ENCODE peak calls at places on chromosomes 7 and 10, in five cellular contexts. T, U, K, I and F are unnamed samples. For H3K27me3, the result is how much of the 10 kb centered on the place peaks cover.

GRCh38 chr10:47058961-47059391 is 147.7 kb downstream of the PTPN20 start:
- DNase-seq in T (no peak), U (no peak), I (no peak), K (no peak), F (no peak)

GRCh38 chr7:134662871-134663205 is 16.2 kb downstream of the BPGM start:
- DNase-seq in U (no peak), T (no peak), K (no peak), I (no peak), F (no peak)

GRCh38 chr7:83178796-83179195 is 16.1 kb upstream of the PCLO start:
- DNase-seq in K (no peak), I (no peak), T (no peak), U (no peak), F (no peak)

GRCh38 chr7:55177068-55177530 is 158.3 kb downstream of the EGFR start:
- DNase-seq in U (no peak), K (peak), I (no peak), T (no peak), F (no peak)

GRCh38 chr10:120931423-120931822 is 80.3 kb downstream of the WDR11 start:
- DNase-seq in T (no peak), I (no peak), K (no peak), U (no peak), F (no peak)

GRCh38 chr7:32164341-32164996 is 94.3 kb upstream of the PDE1C start:
- DNase-seq in T (peak), U (no peak), K (no peak), I (no peak), F (peak)

GRCh38 chr10:114286971-114287370 is 47.9 kb downstream of the VWA2 start:
- DNase-seq in T (no peak), I (no peak), U (no peak), K (no peak), F (no peak)

GRCh38 chr7:40232242-40232929 is 97.6 kb downstream of the SUGCT start:
- DNase-seq in T (peak), I (no peak), U (no peak), K (no peak), F (peak)

GRCh38 chr7:107236857-107237256 is 68.1 kb downstream of the HBP1 start:
- DNase-seq in U (no peak), K (no peak), T (no peak), I (no peak), F (no peak)

GRCh38 chr7:55191926-55192692 is 173.0 kb upstream of the LANCL2 start:
- DNase-seq in U (no peak), I (no peak), K (no peak), T (no peak), F (no peak)

GRCh38 chr7:44531421-44532380 is 9.4 kb downstream of the NPC1L1 start:
- DNase-seq in T (no peak), K (no peak), I (no peak), U (no peak), F (no peak)

GRCh38 chr7:19122018-19122588 is 4.7 kb upstream of the TWIST1 start:
- DNase-seq in I (no peak), U (no peak), T (peak), K (no peak), F (no peak)

GRCh38 chr10:42952358-42952757 is 124.5 kb upstream of the RET start:
- DNase-seq in U (no peak), K (peak), T (peak), I (no peak), F (peak)

GRCh38 chr7:38736135-38736534 is 105.0 kb upstream of the AMPH start:
- DNase-seq in I (no peak), K (no peak), T (no peak), U (no peak), F (no peak)

GRCh38 chr7:47381132-47381495 is 200.8 kb downstream of the TNS3 start:
- DNase-seq in I (no peak), T (no peak), K (no peak), U (no peak), F (no peak)

GRCh38 chr7:77247206-77247850 is 47.7 kb upstream of the FGL2 start:
- DNase-seq in I (peak), T (peak), K (peak), U (peak), F (peak)

GRCh38 chr10:131891196-131891928 is 9.4 kb upstream of the PPP2R2D start:
- DNase-seq in U (no peak), T (no peak), K (no peak), I (no peak), F (no peak)

GRCh38 chr7:95434501-95435421 is at the start of gene PON2:
- DNase-seq in U (peak), T (peak), K (peak), I (peak), F (peak)

GRCh38 chr7:100867040-100867795 is at the start of gene TRIP6:
- DNase-seq in T (peak), I (peak), K (peak), U (peak), F (peak)

GRCh38 chr7:101169110-101169837 is 3.9 kb upstream of the VGF start:
- DNase-seq in U (no peak), I (no peak), T (no peak), K (no peak), F (no peak)

GRCh38 chr10:103197177-103197576 is 4.1 kb upstream of the NT5C2 start:
- DNase-seq in U (no peak), I (peak), T (peak), K (no peak), F (no peak)

GRCh38 chr10:69382382-69383117 is 34.2 kb downstream of the TACR2 start:
- DNase-seq in T (no peak), I (no peak), U (no peak), K (no peak), F (no peak)

GRCh38 chr10:105468769-105469168 is 827.7 kb downstream of the SORCS3 start:
- DNase-seq in T (no peak), U (no peak), I (no peak), K (no peak), F (no peak)

GRCh38 chr7:7257899-7258692 is 75.8 kb downstream of the C1GALT1 start:
- DNase-seq in I (no peak), U (no peak), T (no peak), K (no peak), F (no peak)

GRCh38 chr10:133158756-133159610 is 1.0 kb upstream of the KNDC1 start:
- DNase-seq in T (no peak), U (no peak), K (peak), I (no peak), F (no peak)

GRCh38 chr10:13734151-13734550 is 147.4 kb downstream of the PRPF18 start:
- DNase-seq in U (no peak), T (no peak), K (no peak), I (no peak), F (no peak)

GRCh38 chr10:92204238-92204637 is 86.6 kb downstream of the CPEB3 start:
- DNase-seq in U (no peak), I (no peak), K (no peak), T (no peak), F (no peak)

GRCh38 chr7:55965805-55966421 is 1.5 kb downstream of the NIPSNAP2 start:
- DNase-seq in T (no peak), I (no peak), U (no peak), K (no peak), F (no peak)

GRCh38 chr10:122551450-122551849 is 9.1 kb upstream of the DMBT1 start:
- DNase-seq in K (no peak), U (peak), I (no peak), T (no peak), F (no peak)

GRCh38 chr7:43625977-43626376 is 43.1 kb downstream of the STK17A start:
- DNase-seq in K (no peak), U (no peak), T (no peak), I (no peak), F (no peak)

GRCh38 chr10:33260403-33261239 is 73.8 kb downstream of the NRP1 start:
- DNase-seq in K (no peak), T (no peak), I (no peak), U (no peak), F (no peak)

GRCh38 chr7:138383166-138383565 is 76.9 kb upstream of the TRIM24 start:
- DNase-seq in T (no peak), I (no peak), K (no peak), U (no peak), F (no peak)

GRCh38 chr7:159310457-159311171 is 165.9 kb upstream of the VIPR2 start:
- DNase-seq in T (no peak), I (no peak), K (no peak), U (no peak), F (no peak)

GRCh38 chr10:103911021-103911459 is 6.9 kb downstream of the STN1 start:
- DNase-seq in T (no peak), U (peak), K (no peak), I (no peak), F (no peak)

GRCh38 chr10:48505394-48506112 is 99.3 kb downstream of the ARHGAP22 start:
- DNase-seq in I (no peak), T (no peak), U (no peak), K (no peak), F (no peak)

GRCh38 chr10:117240105-117240729 is 697 bp upstream of the SLC18A2 start:
- DNase-seq in U (no peak), T (no peak), K (no peak), I (no peak), F (no peak)
- H3K27me3 ChIP-seq in U (under half), T (under half), K (under half), I (under half), F (under half)

GRCh38 chr10:106618611-106619010 is 545.9 kb downstream of the SORCS1 start:
- DNase-seq in T (no peak), I (no peak), U (no peak), K (no peak), F (no peak)
- H3K27me3 ChIP-seq in T (under half), I (under half), U (under half), K (under half), F (under half)

GRCh38 chr7:28956608-28957063 is 1.5 kb downstream of the TRIL start:
- DNase-seq in T (no peak), I (no peak), K (peak), U (no peak), F (no peak)

GRCh38 chr7:28957064-28957821 is 887 bp downstream of the TRIL start:
- DNase-seq in T (no peak), I (no peak), K (peak), U (no peak), F (no peak)

GRCh38 chr7:28958235-28958945 is at the start of gene TRIL:
- DNase-seq in I (no peak), T (no peak), K (no peak), U (no peak), F (peak)

GRCh38 chr7:28958946-28959417 is 852 bp upstream of the TRIL start:
- DNase-seq in I (no peak), T (no peak), K (no peak), U (no peak), F (no peak)

GRCh38 chr7:28957822-28958234 is 302 bp downstream of the TRIL start:
- DNase-seq in I (no peak), U (no peak), T (no peak), K (no peak), F (no peak)
- H3K27me3 ChIP-seq in I (under half), U (under half), T (under half), K (under half), F (under half)

DNA sequence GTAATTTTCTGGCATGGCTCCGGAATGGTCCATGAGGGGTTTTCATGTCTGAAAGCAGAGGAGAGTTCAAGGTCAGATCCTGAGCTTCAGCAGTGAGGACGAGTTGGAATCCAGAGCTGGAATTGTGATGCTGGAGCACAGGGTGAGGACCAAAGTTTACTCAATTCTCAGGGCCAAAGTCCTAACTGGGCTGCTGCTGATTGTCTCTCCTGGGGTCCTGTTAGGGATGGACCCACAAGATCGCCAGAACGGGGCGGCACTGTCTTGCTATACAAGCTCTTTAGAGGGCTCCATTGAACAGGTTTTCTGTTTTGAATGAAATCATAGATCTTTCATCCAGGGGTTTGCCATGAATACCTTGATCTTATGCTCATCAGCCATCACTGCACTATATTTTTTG is 190.1 kb upstream of the MKI67 start:
- DNase-seq in I (no peak), T (no peak), U (no peak), K (no peak), F (no peak)
- H3K27me3 ChIP-seq in I (under half), T (half or more), U (under half), K (under half), F (under half)

DNA sequence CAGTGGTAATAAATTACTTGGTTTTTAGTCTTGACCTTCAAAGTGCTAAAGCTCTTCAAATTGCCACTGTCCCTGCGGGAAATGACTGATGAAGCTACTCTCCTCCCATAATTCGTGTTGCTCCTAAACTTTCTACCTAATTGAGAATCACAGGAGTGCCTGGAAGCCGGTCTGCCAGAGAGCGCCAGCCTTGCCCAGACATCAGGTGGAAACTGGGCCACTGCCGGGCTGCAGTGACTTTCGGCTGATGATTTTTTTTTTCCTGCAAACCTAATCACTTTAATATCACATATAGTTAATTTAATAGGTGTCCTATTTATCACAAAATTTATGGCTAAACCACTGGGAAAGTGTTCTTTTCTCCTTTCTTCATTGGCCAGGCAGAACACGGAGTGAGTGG is 59.6 kb upstream of the UBE3C start:
- DNase-seq in U (no peak), I (no peak), K (no peak), T (no peak), F (no peak)
- H3K27me3 ChIP-seq in U (under half), I (under half), K (under half), T (under half), F (under half)

DNA sequence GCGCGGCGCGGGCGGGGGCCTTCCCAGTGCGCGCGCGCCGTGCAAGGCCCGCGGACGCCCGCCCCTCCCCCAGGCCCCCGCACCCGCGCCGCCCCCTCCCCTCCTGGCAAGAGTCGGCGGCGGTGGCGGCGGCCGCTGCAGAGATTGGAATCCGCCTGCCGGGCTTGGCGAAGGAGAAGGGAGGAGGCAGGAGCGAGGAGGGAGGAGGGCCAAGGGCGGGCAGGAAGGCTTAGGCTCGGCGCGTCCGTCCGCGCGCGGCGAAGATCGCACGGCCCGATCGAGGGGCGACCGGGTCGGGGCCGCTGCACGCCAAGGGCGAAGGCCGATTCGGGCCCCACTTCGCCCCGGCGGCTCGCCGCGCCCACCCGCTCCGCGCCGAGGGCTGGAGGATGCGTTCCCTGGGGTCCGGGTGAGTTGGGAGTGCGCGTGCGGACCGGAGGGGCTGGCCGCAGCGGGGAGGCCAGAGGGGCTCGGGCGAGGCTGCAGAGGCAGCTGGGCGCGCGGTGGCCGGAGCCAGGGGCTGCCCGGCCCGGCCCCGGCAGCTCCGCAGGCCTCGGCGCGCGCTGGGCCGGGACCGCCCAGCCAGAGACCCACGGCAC is at the start of gene BMPR1A:
- DNase-seq in U (no peak), I (no peak), T (no peak), K (no peak), F (no peak)
- H3K27me3 ChIP-seq in U (under half), I (under half), T (under half), K (under half), F (under half)